ENCODE peak calls at places on chromosomes 7 and 10, in five cellular contexts. Y is ACHN; F is EL; L is stimulated activated CD4-positive, alpha-beta T cell treated with anti-CD3 and anti-CD28 coated beads, Interleukin-4, amount 100 ng/mL, for 4 hours; R is NCI-H1417. M is an unnamed sample.

GRCh38 chr10:123614888-123615287 is 51.3 kb upstream of the GPR26 start:
- DNase-seq in Y (peak), F (peak), L (peak), R (no peak), M (no peak)

GRCh38 chr7:35771776-35772175 is 29.1 kb upstream of the SEPTIN7 start:
- DNase-seq in Y (no peak), F (no peak), L (no peak), R (no peak), M (no peak)

GRCh38 chr7:130793855-130794618 is 60.0 kb upstream of the KLF14 start:
- DNase-seq in Y (no peak), F (no peak), L (no peak), R (no peak), M (no peak)

GRCh38 chr10:20631229-20631628 is 265.9 kb downstream of the NEBL start:
- DNase-seq in Y (no peak), F (no peak), L (no peak), R (no peak), M (no peak)

GRCh38 chr7:77653572-77653971 is 42.7 kb upstream of the RSBN1L start:
- DNase-seq in Y (no peak), F (no peak), L (no peak), R (no peak), M (no peak)

GRCh38 chr10:12097791-12098190 is 29.0 kb downstream of the DHTKD1 start:
- DNase-seq in Y (no peak), F (peak), L (no peak), R (peak), M (no peak)

GRCh38 chr10:15439381-15439837 is 68.3 kb upstream of the FAM171A1 start:
- DNase-seq in Y (peak), F (peak), L (no peak), R (no peak), M (no peak)

GRCh38 chr10:43809211-43809930 is 160.7 kb upstream of the ZNF32 start:
- DNase-seq in Y (no peak), F (peak), L (no peak), R (no peak), M (no peak)

GRCh38 chr10:75432763-75433162 is 1.3 kb downstream of the LRMDA start:
- DNase-seq in Y (no peak), F (no peak), L (no peak), R (no peak), M (no peak)

GRCh38 chr7:149871576-149871975 is 2.2 kb upstream of the ATP6V0E2 start:
- DNase-seq in Y (no peak), F (no peak), L (no peak), R (no peak), M (no peak)

GRCh38 chr10:129949411-129950335 is 14.4 kb downstream of the EBF3 start:
- DNase-seq in Y (no peak), F (no peak), L (no peak), R (no peak), M (peak)

GRCh38 chr10:33298893-33299292 is 35.6 kb downstream of the NRP1 start:
- DNase-seq in Y (no peak), F (no peak), L (no peak), R (no peak), M (no peak)

GRCh38 chr10:34186013-34186412 is 629.1 kb downstream of the PARD3 start:
- DNase-seq in Y (no peak), F (no peak), L (no peak), R (no peak), M (no peak)

GRCh38 chr7:93987297-93987696 is 16.9 kb downstream of the BET1 start:
- DNase-seq in Y (no peak), F (no peak), L (no peak), R (no peak), M (no peak)

GRCh38 chr10:8051109-8051781 is 3.2 kb upstream of the GATA3 start:
- DNase-seq in Y (no peak), F (no peak), L (no peak), R (no peak), M (no peak)

GRCh38 chr10:132691711-132692153 is 94.2 kb downstream of the NKX6-2 start:
- DNase-seq in Y (no peak), F (no peak), L (no peak), R (no peak), M (no peak)

GRCh38 chr10:103554488-103555320 is 61.2 kb downstream of the NEURL1 start:
- DNase-seq in Y (no peak), F (peak), L (no peak), R (peak), M (no peak)

GRCh38 chr7:105173586-105173985 is 159.6 kb downstream of the KMT2E start:
- DNase-seq in Y (no peak), F (no peak), L (no peak), R (no peak), M (no peak)